ENCODE peak calls at places on chromosomes 1 and 21, in seven cellular contexts. One of them, this sample, is unnamed.

GRCh38 chr1:93081716-93082115 is 2.6 kb downstream of the MTF2 start:
- DNase-seq in BJ: no peak
- DNase-seq in fibroblast of lung: peak
- DNase-seq in pancreas: no peak
- DNase-seq in CD8-positive, alpha-beta memory T cell: no peak
- DNase-seq in cardiac fibroblast: peak
- DNase-seq in body of pancreas: no peak
- DNase-seq in this sample: peak

GRCh38 chr1:215132156-215132555 is 49.6 kb downstream of the KCNK2 start:
- DNase-seq in BJ: no peak
- DNase-seq in fibroblast of lung: peak
- DNase-seq in pancreas: no peak
- DNase-seq in CD8-positive, alpha-beta memory T cell: no peak
- DNase-seq in cardiac fibroblast: peak
- DNase-seq in body of pancreas: no peak
- DNase-seq in this sample: no peak

GRCh38 chr1:12121212-12122000 is 45.4 kb upstream of the TNFRSF1B start:
- DNase-seq in BJ: no peak
- DNase-seq in fibroblast of lung: peak
- DNase-seq in pancreas: no peak
- DNase-seq in CD8-positive, alpha-beta memory T cell: no peak
- DNase-seq in cardiac fibroblast: peak
- DNase-seq in body of pancreas: no peak
- DNase-seq in this sample: peak

GRCh38 chr1:24505816-24506215 is 3.2 kb downstream of the RCAN3 start:
- DNase-seq in BJ: no peak
- DNase-seq in fibroblast of lung: no peak
- DNase-seq in pancreas: no peak
- DNase-seq in CD8-positive, alpha-beta memory T cell: no peak
- DNase-seq in cardiac fibroblast: no peak
- DNase-seq in body of pancreas: no peak
- DNase-seq in this sample: no peak

GRCh38 chr1:57839488-57839887 is 415.6 kb upstream of the DAB1 start:
- DNase-seq in BJ: no peak
- DNase-seq in fibroblast of lung: no peak
- DNase-seq in pancreas: no peak
- DNase-seq in CD8-positive, alpha-beta memory T cell: no peak
- DNase-seq in cardiac fibroblast: no peak
- DNase-seq in body of pancreas: no peak
- DNase-seq in this sample: no peak

GRCh38 chr1:212916395-212917133 is 33.8 kb upstream of the VASH2 start:
- DNase-seq in BJ: no peak
- DNase-seq in fibroblast of lung: peak
- DNase-seq in pancreas: no peak
- DNase-seq in CD8-positive, alpha-beta memory T cell: no peak
- DNase-seq in cardiac fibroblast: peak
- DNase-seq in body of pancreas: no peak
- DNase-seq in this sample: no peak

GRCh38 chr1:77007675-77008074 is 140.4 kb downstream of the ST6GALNAC5 start:
- DNase-seq in BJ: no peak
- DNase-seq in fibroblast of lung: no peak
- DNase-seq in pancreas: no peak
- DNase-seq in CD8-positive, alpha-beta memory T cell: no peak
- DNase-seq in cardiac fibroblast: no peak
- DNase-seq in body of pancreas: no peak
- DNase-seq in this sample: no peak

GRCh38 chr1:245276426-245276825 is 121.6 kb downstream of the KIF26B start:
- DNase-seq in BJ: no peak
- DNase-seq in fibroblast of lung: no peak
- DNase-seq in pancreas: no peak
- DNase-seq in CD8-positive, alpha-beta memory T cell: no peak
- DNase-seq in cardiac fibroblast: no peak
- DNase-seq in body of pancreas: no peak
- DNase-seq in this sample: no peak

GRCh38 chr1:73839922-73840321 is 358.1 kb downstream of the LRRIQ3 start:
- DNase-seq in BJ: no peak
- DNase-seq in fibroblast of lung: peak
- DNase-seq in pancreas: no peak
- DNase-seq in CD8-positive, alpha-beta memory T cell: no peak
- DNase-seq in cardiac fibroblast: peak
- DNase-seq in body of pancreas: no peak
- DNase-seq in this sample: peak

GRCh38 chr21:16517380-16517779 is 787.6 kb downstream of the USP25 start:
- DNase-seq in BJ: no peak
- DNase-seq in fibroblast of lung: peak
- DNase-seq in pancreas: no peak
- DNase-seq in CD8-positive, alpha-beta memory T cell: no peak
- DNase-seq in cardiac fibroblast: peak
- DNase-seq in body of pancreas: no peak
- DNase-seq in this sample: no peak

GRCh38 chr1:2855206-2856075 is 53.9 kb upstream of the TTC34 start:
- DNase-seq in BJ: no peak
- DNase-seq in fibroblast of lung: no peak
- DNase-seq in pancreas: no peak
- DNase-seq in CD8-positive, alpha-beta memory T cell: no peak
- DNase-seq in cardiac fibroblast: no peak
- DNase-seq in body of pancreas: no peak
- DNase-seq in this sample: no peak

GRCh38 chr1:18532390-18533170 is 51.9 kb downstream of the KLHDC7A start:
- DNase-seq in BJ: no peak
- DNase-seq in fibroblast of lung: no peak
- DNase-seq in pancreas: no peak
- DNase-seq in CD8-positive, alpha-beta memory T cell: no peak
- DNase-seq in cardiac fibroblast: no peak
- DNase-seq in body of pancreas: peak
- DNase-seq in this sample: no peak

GRCh38 chr1:150973826-150974579 is 632 bp downstream of the CERS2 start:
- DNase-seq in BJ: no peak
- DNase-seq in fibroblast of lung: peak
- DNase-seq in pancreas: peak
- DNase-seq in CD8-positive, alpha-beta memory T cell: peak
- DNase-seq in cardiac fibroblast: no peak
- DNase-seq in body of pancreas: peak
- DNase-seq in this sample: peak

GRCh38 chr1:62057631-62058290 is 136.9 kb upstream of the L1TD1 start:
- DNase-seq in BJ: no peak
- DNase-seq in fibroblast of lung: no peak
- DNase-seq in pancreas: no peak
- DNase-seq in CD8-positive, alpha-beta memory T cell: no peak
- DNase-seq in cardiac fibroblast: no peak
- DNase-seq in body of pancreas: no peak
- DNase-seq in this sample: no peak

GRCh38 chr1:235073968-235074334 is 54.7 kb downstream of the TOMM20 start:
- DNase-seq in BJ: no peak
- DNase-seq in fibroblast of lung: no peak
- DNase-seq in pancreas: peak
- DNase-seq in CD8-positive, alpha-beta memory T cell: no peak
- DNase-seq in cardiac fibroblast: no peak
- DNase-seq in body of pancreas: peak
- DNase-seq in this sample: no peak

GRCh38 chr1:242004751-242005495 is 6.0 kb upstream of the MAP1LC3C start:
- DNase-seq in BJ: no peak
- DNase-seq in fibroblast of lung: peak
- DNase-seq in pancreas: no peak
- DNase-seq in CD8-positive, alpha-beta memory T cell: no peak
- DNase-seq in cardiac fibroblast: no peak
- DNase-seq in body of pancreas: no peak
- DNase-seq in this sample: no peak

GRCh38 chr21:17931080-17931479 is 111.9 kb upstream of the C21orf91 start:
- DNase-seq in BJ: no peak
- DNase-seq in fibroblast of lung: no peak
- DNase-seq in pancreas: no peak
- DNase-seq in CD8-positive, alpha-beta memory T cell: no peak
- DNase-seq in cardiac fibroblast: no peak
- DNase-seq in body of pancreas: no peak
- DNase-seq in this sample: no peak

GRCh38 chr1:2983319-2983705 is 38.0 kb upstream of the ACTRT2 start:
- DNase-seq in BJ: no peak
- DNase-seq in fibroblast of lung: no peak
- DNase-seq in pancreas: no peak
- DNase-seq in CD8-positive, alpha-beta memory T cell: no peak
- DNase-seq in cardiac fibroblast: no peak
- DNase-seq in body of pancreas: no peak
- DNase-seq in this sample: no peak

GRCh38 chr1:41296476-41296875 is 54.4 kb upstream of the SCMH1 start:
- DNase-seq in BJ: no peak
- DNase-seq in fibroblast of lung: no peak
- DNase-seq in pancreas: no peak
- DNase-seq in CD8-positive, alpha-beta memory T cell: no peak
- DNase-seq in cardiac fibroblast: no peak
- DNase-seq in body of pancreas: no peak
- DNase-seq in this sample: no peak

GRCh38 chr1:240234477-240235225 is 143.0 kb downstream of the FMN2 start:
- DNase-seq in BJ: no peak
- DNase-seq in fibroblast of lung: peak
- DNase-seq in pancreas: no peak
- DNase-seq in CD8-positive, alpha-beta memory T cell: no peak
- DNase-seq in cardiac fibroblast: peak
- DNase-seq in body of pancreas: no peak
- DNase-seq in this sample: peak

DNA sequence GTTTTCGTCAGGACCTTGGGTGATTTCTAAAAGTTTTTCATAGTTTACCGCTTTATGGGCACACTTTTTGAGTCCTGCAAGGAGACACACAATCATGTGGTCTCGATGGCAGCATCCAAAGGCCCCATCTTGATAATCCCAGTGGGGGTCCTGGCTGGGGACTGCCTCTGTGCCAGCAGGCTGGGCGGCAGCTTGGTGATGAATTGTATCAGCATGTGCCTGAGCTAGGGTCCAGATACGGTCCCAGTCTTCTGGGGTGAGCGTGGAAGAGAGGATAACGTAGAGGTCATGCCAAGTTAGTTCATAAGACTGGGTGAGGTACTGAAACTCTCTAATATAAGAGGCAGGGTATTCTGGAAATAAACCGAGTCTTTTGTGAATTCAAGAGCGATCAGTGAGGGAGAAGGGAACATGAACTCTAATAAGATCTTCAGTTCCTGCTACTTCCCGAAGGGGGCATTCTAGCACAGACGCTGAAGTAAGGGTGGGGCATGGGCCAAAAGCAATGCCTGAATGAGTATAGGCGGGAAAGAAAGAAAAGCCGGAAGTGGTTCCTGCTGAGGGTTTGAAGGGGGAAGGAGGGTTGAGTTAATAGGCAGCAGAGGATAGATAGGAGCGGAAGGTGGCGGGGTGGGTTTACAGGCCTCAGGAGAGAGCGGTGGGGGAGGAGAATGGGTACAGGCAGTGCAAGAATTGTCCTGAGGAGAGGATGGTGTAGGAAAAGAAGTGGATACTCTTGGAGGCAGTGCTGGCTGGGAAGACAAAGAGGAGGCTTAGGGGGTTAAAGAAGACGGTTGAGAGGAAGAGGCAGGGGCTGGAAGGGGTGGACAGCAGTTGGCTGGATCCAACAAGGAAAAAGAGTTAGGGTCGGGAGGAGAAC is 1.6 kb downstream of the ERVH48-1 start:
- DNase-seq in BJ: peak
- DNase-seq in fibroblast of lung: peak
- DNase-seq in pancreas: peak
- DNase-seq in CD8-positive, alpha-beta memory T cell: peak
- DNase-seq in cardiac fibroblast: peak
- DNase-seq in body of pancreas: peak
- DNase-seq in this sample: peak
- H3K4me3 ChIP-seq in BJ: no peak
- H3K4me3 ChIP-seq in fibroblast of lung: peak
- H3K4me3 ChIP-seq in pancreas: no peak
- H3K4me3 ChIP-seq in CD8-positive, alpha-beta memory T cell: no peak
- H3K4me3 ChIP-seq in cardiac fibroblast: no peak
- H3K4me3 ChIP-seq in body of pancreas: no peak
- H3K4me3 ChIP-seq in this sample: no peak

GRCh38 chr1:94351441-94351840 is 66.7 kb upstream of the ABCD3 start:
- DNase-seq in BJ: no peak
- DNase-seq in fibroblast of lung: no peak
- DNase-seq in pancreas: no peak
- DNase-seq in CD8-positive, alpha-beta memory T cell: no peak
- DNase-seq in cardiac fibroblast: no peak
- DNase-seq in body of pancreas: no peak
- DNase-seq in this sample: no peak

GRCh38 chr1:94345148-94345721 is 73.0 kb upstream of the ABCD3 start:
- DNase-seq in BJ: no peak
- DNase-seq in fibroblast of lung: no peak
- DNase-seq in pancreas: no peak
- DNase-seq in CD8-positive, alpha-beta memory T cell: no peak
- DNase-seq in cardiac fibroblast: no peak
- DNase-seq in body of pancreas: no peak
- DNase-seq in this sample: peak

GRCh38 chr1:94350350-94350924 is 67.8 kb upstream of the ABCD3 start:
- DNase-seq in BJ: no peak
- DNase-seq in fibroblast of lung: no peak
- DNase-seq in pancreas: no peak
- DNase-seq in CD8-positive, alpha-beta memory T cell: no peak
- DNase-seq in cardiac fibroblast: no peak
- DNase-seq in body of pancreas: no peak
- DNase-seq in this sample: no peak

GRCh38 chr1:94355485-94355980 is 62.7 kb upstream of the ABCD3 start:
- DNase-seq in BJ: no peak
- DNase-seq in fibroblast of lung: no peak
- DNase-seq in pancreas: no peak
- DNase-seq in CD8-positive, alpha-beta memory T cell: no peak
- DNase-seq in cardiac fibroblast: no peak
- DNase-seq in body of pancreas: no peak
- DNase-seq in this sample: no peak

DNA sequence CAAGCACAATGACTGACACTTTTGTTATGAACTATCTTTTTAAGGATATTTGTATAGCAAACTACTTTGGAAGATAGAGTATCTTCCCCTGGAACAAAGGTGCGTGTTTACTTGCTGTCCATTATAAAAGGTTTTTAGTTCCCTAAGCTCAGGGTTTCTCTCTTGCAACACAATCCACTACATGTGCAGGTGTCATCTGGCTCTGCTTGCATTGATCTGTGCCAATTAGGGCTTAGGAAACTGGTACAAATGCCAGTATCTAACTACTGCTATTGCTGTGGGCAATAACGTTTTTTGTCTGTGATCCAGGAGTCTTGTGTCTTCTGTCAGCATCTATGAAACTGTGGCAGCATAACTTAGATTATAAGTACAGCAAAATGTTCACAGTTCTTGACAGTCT is 68.3 kb upstream of the ABCD3 start:
- DNase-seq in BJ: no peak
- DNase-seq in fibroblast of lung: no peak
- DNase-seq in pancreas: no peak
- DNase-seq in CD8-positive, alpha-beta memory T cell: no peak
- DNase-seq in cardiac fibroblast: no peak
- DNase-seq in body of pancreas: no peak
- DNase-seq in this sample: no peak
- H3K4me3 ChIP-seq in BJ: no peak
- H3K4me3 ChIP-seq in fibroblast of lung: no peak
- H3K4me3 ChIP-seq in pancreas: no peak
- H3K4me3 ChIP-seq in CD8-positive, alpha-beta memory T cell: no peak
- H3K4me3 ChIP-seq in cardiac fibroblast: no peak
- H3K4me3 ChIP-seq in body of pancreas: no peak
- H3K4me3 ChIP-seq in this sample: no peak

GRCh38 chr1:36321119-36321951 is 2.1 kb downstream of the EVA1B start:
- DNase-seq in BJ: peak
- DNase-seq in fibroblast of lung: peak
- DNase-seq in pancreas: no peak
- DNase-seq in CD8-positive, alpha-beta memory T cell: no peak
- DNase-seq in cardiac fibroblast: peak
- DNase-seq in body of pancreas: peak
- DNase-seq in this sample: peak
- H3K4me3 ChIP-seq in BJ: peak
- H3K4me3 ChIP-seq in fibroblast of lung: peak
- H3K4me3 ChIP-seq in pancreas: no peak
- H3K4me3 ChIP-seq in CD8-positive, alpha-beta memory T cell: peak
- H3K4me3 ChIP-seq in cardiac fibroblast: peak
- H3K4me3 ChIP-seq in body of pancreas: no peak
- H3K4me3 ChIP-seq in this sample: no peak

GRCh38 chr1:207824691-207825090 is 72.8 kb downstream of the CD46 start:
- DNase-seq in BJ: no peak
- DNase-seq in fibroblast of lung: no peak
- DNase-seq in pancreas: no peak
- DNase-seq in CD8-positive, alpha-beta memory T cell: no peak
- DNase-seq in cardiac fibroblast: peak
- DNase-seq in body of pancreas: no peak
- DNase-seq in this sample: peak
- H3K4me3 ChIP-seq in BJ: no peak
- H3K4me3 ChIP-seq in fibroblast of lung: peak
- H3K4me3 ChIP-seq in pancreas: no peak
- H3K4me3 ChIP-seq in CD8-positive, alpha-beta memory T cell: peak
- H3K4me3 ChIP-seq in cardiac fibroblast: no peak
- H3K4me3 ChIP-seq in body of pancreas: no peak
- H3K4me3 ChIP-seq in this sample: no peak

This sample was measured in cardiac muscle cell.